ENCODE peak calls at places on chromosomes 4 and X, in six cellular contexts. One of them, this sample, is unnamed. For H3K4me1, the result is how much of the 10 kb centered on the place peaks cover.

GRCh38 chr4:180363817-180364216 is 1879.4 kb upstream of the TENM3 start:
- DNase-seq in HepG2: no peak
- DNase-seq in endodermal cell: no peak
- DNase-seq in neural progenitor cell: no peak
- DNase-seq in OCI-LY7: no peak
- DNase-seq in upper lobe of right lung: no peak
- DNase-seq in this sample: peak

GRCh38 chr4:48554606-48555005 is 64.6 kb downstream of the ZAR1 start:
- DNase-seq in HepG2: no peak
- DNase-seq in upper lobe of right lung: no peak
- DNase-seq in endodermal cell: no peak
- DNase-seq in OCI-LY7: no peak
- DNase-seq in neural progenitor cell: peak
- DNase-seq in this sample: no peak

GRCh38 chrX:128754130-128754529 is 701.9 kb upstream of the ACTRT1 start:
- DNase-seq in neural progenitor cell: no peak
- DNase-seq in upper lobe of right lung: no peak
- DNase-seq in OCI-LY7: no peak
- DNase-seq in HepG2: peak
- DNase-seq in endodermal cell: no peak
- DNase-seq in this sample: no peak

GRCh38 chrX:29233592-29234179 is 646.4 kb downstream of the IL1RAPL1 start:
- DNase-seq in endodermal cell: no peak
- DNase-seq in neural progenitor cell: no peak
- DNase-seq in upper lobe of right lung: no peak
- DNase-seq in HepG2: no peak
- DNase-seq in OCI-LY7: no peak
- DNase-seq in this sample: no peak

GRCh38 chr4:6633091-6633906 is 7.2 kb upstream of the MRFAP1 start:
- DNase-seq in endodermal cell: no peak
- DNase-seq in OCI-LY7: peak
- DNase-seq in neural progenitor cell: peak
- DNase-seq in upper lobe of right lung: no peak
- DNase-seq in HepG2: peak
- DNase-seq in this sample: peak

GRCh38 chr4:23921447-23921845 is 31.6 kb upstream of the PPARGC1A start:
- DNase-seq in neural progenitor cell: peak
- DNase-seq in HepG2: no peak
- DNase-seq in endodermal cell: no peak
- DNase-seq in upper lobe of right lung: no peak
- DNase-seq in OCI-LY7: no peak
- DNase-seq in this sample: no peak

GRCh38 chrX:49177873-49178480 is 6.3 kb downstream of the PLP2 start:
- DNase-seq in endodermal cell: no peak
- DNase-seq in neural progenitor cell: no peak
- DNase-seq in upper lobe of right lung: no peak
- DNase-seq in OCI-LY7: no peak
- DNase-seq in HepG2: no peak
- DNase-seq in this sample: no peak

GRCh38 chr4:140095694-140096482 is 58.1 kb downstream of the MAML3 start:
- DNase-seq in OCI-LY7: peak
- DNase-seq in neural progenitor cell: no peak
- DNase-seq in HepG2: no peak
- DNase-seq in upper lobe of right lung: no peak
- DNase-seq in endodermal cell: peak
- DNase-seq in this sample: peak

GRCh38 chr4:177266492-177266891 is 43.2 kb upstream of the NEIL3 start:
- DNase-seq in endodermal cell: no peak
- DNase-seq in upper lobe of right lung: no peak
- DNase-seq in OCI-LY7: no peak
- DNase-seq in neural progenitor cell: no peak
- DNase-seq in HepG2: no peak
- DNase-seq in this sample: no peak

GRCh38 chr4:83716874-83717273 is 181.0 kb downstream of the GPAT3 start:
- DNase-seq in OCI-LY7: no peak
- DNase-seq in endodermal cell: no peak
- DNase-seq in neural progenitor cell: no peak
- DNase-seq in HepG2: no peak
- DNase-seq in upper lobe of right lung: no peak
- DNase-seq in this sample: no peak

GRCh38 chrX:23861215-23861896 is 46.4 kb downstream of the APOO start:
- DNase-seq in OCI-LY7: no peak
- DNase-seq in neural progenitor cell: no peak
- DNase-seq in HepG2: no peak
- DNase-seq in endodermal cell: no peak
- DNase-seq in upper lobe of right lung: no peak
- DNase-seq in this sample: no peak

GRCh38 chr4:105147226-105148151 is 813 bp downstream of the TET2 start:
- DNase-seq in neural progenitor cell: peak
- DNase-seq in HepG2: peak
- DNase-seq in endodermal cell: peak
- DNase-seq in OCI-LY7: no peak
- DNase-seq in upper lobe of right lung: no peak
- DNase-seq in this sample: peak

GRCh38 chr4:11343536-11343935 is 85.2 kb downstream of the HS3ST1 start:
- DNase-seq in endodermal cell: peak
- DNase-seq in neural progenitor cell: no peak
- DNase-seq in HepG2: no peak
- DNase-seq in OCI-LY7: no peak
- DNase-seq in upper lobe of right lung: no peak
- DNase-seq in this sample: no peak

GRCh38 chr4:4761128-4761991 is 98.1 kb upstream of the MSX1 start:
- DNase-seq in neural progenitor cell: peak
- DNase-seq in OCI-LY7: peak
- DNase-seq in HepG2: peak
- DNase-seq in upper lobe of right lung: peak
- DNase-seq in endodermal cell: peak
- DNase-seq in this sample: peak

GRCh38 chrX:107629533-107629909 is 1.2 kb downstream of the PRPS1 start:
- DNase-seq in endodermal cell: peak
- DNase-seq in HepG2: peak
- DNase-seq in OCI-LY7: peak
- DNase-seq in neural progenitor cell: peak
- DNase-seq in upper lobe of right lung: no peak
- DNase-seq in this sample: peak

GRCh38 chr4:129342820-129343219 is 246.9 kb downstream of the C4orf33 start:
- DNase-seq in upper lobe of right lung: no peak
- DNase-seq in HepG2: peak
- DNase-seq in endodermal cell: no peak
- DNase-seq in neural progenitor cell: no peak
- DNase-seq in OCI-LY7: no peak
- DNase-seq in this sample: no peak

GRCh38 chr4:161829631-161830030 is 334.2 kb downstream of the FSTL5 start:
- DNase-seq in neural progenitor cell: no peak
- DNase-seq in HepG2: no peak
- DNase-seq in upper lobe of right lung: no peak
- DNase-seq in endodermal cell: no peak
- DNase-seq in OCI-LY7: no peak
- DNase-seq in this sample: no peak

GRCh38 chrX:42615161-42615563 is 162.8 kb downstream of the PPP1R2C start:
- DNase-seq in upper lobe of right lung: no peak
- DNase-seq in neural progenitor cell: peak
- DNase-seq in OCI-LY7: peak
- DNase-seq in endodermal cell: peak
- DNase-seq in HepG2: no peak
- DNase-seq in this sample: peak

GRCh38 chrX:125090046-125090445 is 229.6 kb upstream of the TEX13C start:
- DNase-seq in neural progenitor cell: no peak
- DNase-seq in OCI-LY7: no peak
- DNase-seq in HepG2: no peak
- DNase-seq in upper lobe of right lung: no peak
- DNase-seq in endodermal cell: no peak
- DNase-seq in this sample: no peak

GRCh38 chrX:136745215-136746173 is 35.2 kb downstream of the ARHGEF6 start:
- DNase-seq in OCI-LY7: no peak
- DNase-seq in HepG2: no peak
- DNase-seq in upper lobe of right lung: no peak
- DNase-seq in neural progenitor cell: no peak
- DNase-seq in endodermal cell: no peak
- DNase-seq in this sample: no peak

GRCh38 chr4:89216866-89217265 is 90.7 kb downstream of the GPRIN3 start:
- DNase-seq in neural progenitor cell: no peak
- DNase-seq in upper lobe of right lung: no peak
- DNase-seq in HepG2: no peak
- DNase-seq in OCI-LY7: no peak
- DNase-seq in endodermal cell: no peak
- DNase-seq in this sample: no peak

GRCh38 chr4:113024373-113024772 is 25.1 kb upstream of the ANK2 start:
- DNase-seq in upper lobe of right lung: no peak
- DNase-seq in neural progenitor cell: no peak
- DNase-seq in OCI-LY7: no peak
- DNase-seq in endodermal cell: no peak
- DNase-seq in HepG2: no peak
- DNase-seq in this sample: no peak

GRCh38 chr4:4719446-4719845 is 140.0 kb upstream of the MSX1 start:
- DNase-seq in endodermal cell: peak
- DNase-seq in OCI-LY7: no peak
- DNase-seq in HepG2: no peak
- DNase-seq in neural progenitor cell: no peak
- DNase-seq in upper lobe of right lung: no peak
- DNase-seq in this sample: no peak

DNA sequence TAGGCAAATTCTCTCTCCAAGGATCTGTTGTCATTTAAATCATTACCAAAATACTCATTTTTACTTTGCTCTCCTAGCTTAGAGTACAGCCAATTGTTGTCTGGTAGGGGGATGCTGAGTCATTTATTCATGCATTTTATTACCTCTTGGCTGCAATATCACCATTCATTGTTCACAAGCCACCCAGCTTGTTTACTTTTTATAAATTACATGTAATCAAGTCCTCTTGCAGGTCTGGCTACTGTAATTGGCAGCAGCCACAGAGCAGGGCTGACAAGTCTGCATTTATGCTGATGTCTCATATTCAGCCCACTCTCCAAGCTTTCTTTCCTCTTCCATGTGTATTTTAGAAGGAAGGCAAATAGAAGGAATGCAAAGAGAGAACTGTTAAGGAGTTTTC is 15.4 kb downstream of the GAB1 start:
- DNase-seq in OCI-LY7: no peak
- DNase-seq in upper lobe of right lung: no peak
- DNase-seq in HepG2: no peak
- DNase-seq in neural progenitor cell: no peak
- DNase-seq in endodermal cell: no peak
- DNase-seq in this sample: peak
- H3K4me1 ChIP-seq in OCI-LY7: half or more
- H3K4me1 ChIP-seq in upper lobe of right lung: half or more
- H3K4me1 ChIP-seq in HepG2: under half
- H3K4me1 ChIP-seq in neural progenitor cell: under half
- H3K4me1 ChIP-seq in endodermal cell: under half
- H3K4me1 ChIP-seq in this sample: under half

GRCh38 chrX:103584606-103585005 is 709 bp upstream of the TCEAL4 start:
- DNase-seq in HepG2: no peak
- DNase-seq in OCI-LY7: no peak
- DNase-seq in neural progenitor cell: peak
- DNase-seq in upper lobe of right lung: no peak
- DNase-seq in endodermal cell: no peak
- DNase-seq in this sample: peak

GRCh38 chrX:103585421-103586313 is at the start of gene TCEAL4:
- DNase-seq in OCI-LY7: peak
- DNase-seq in endodermal cell: peak
- DNase-seq in HepG2: no peak
- DNase-seq in neural progenitor cell: peak
- DNase-seq in upper lobe of right lung: peak
- DNase-seq in this sample: peak

GRCh38 chrX:103586659-103587058 is 1.3 kb downstream of the TCEAL4 start:
- DNase-seq in endodermal cell: no peak
- DNase-seq in HepG2: no peak
- DNase-seq in OCI-LY7: no peak
- DNase-seq in neural progenitor cell: no peak
- DNase-seq in upper lobe of right lung: no peak
- DNase-seq in this sample: no peak

DNA sequence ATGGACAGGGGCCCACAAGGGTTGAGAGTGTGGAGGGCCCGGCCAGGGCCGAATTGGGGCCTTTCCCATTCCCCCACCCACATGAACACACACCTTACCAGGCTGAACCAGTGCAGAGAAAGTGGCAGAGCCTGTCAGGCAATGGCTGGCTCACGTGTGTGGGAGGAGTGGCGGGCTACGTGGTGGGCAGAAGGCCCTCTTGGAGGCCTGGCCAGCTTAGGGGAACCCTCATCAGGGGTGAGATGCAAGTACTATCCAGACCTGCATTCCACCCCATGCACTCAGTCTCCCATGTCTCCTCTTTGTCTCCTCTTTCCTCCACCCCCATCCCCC is 965 bp downstream of the TCEAL4 start:
- DNase-seq in OCI-LY7: no peak
- DNase-seq in HepG2: no peak
- DNase-seq in upper lobe of right lung: peak
- DNase-seq in endodermal cell: peak
- DNase-seq in neural progenitor cell: no peak
- DNase-seq in this sample: peak
- H3K4me3 ChIP-seq in OCI-LY7: peak
- H3K4me3 ChIP-seq in HepG2: peak
- H3K4me3 ChIP-seq in upper lobe of right lung: peak
- H3K4me3 ChIP-seq in endodermal cell: peak
- H3K4me3 ChIP-seq in neural progenitor cell: peak
- H3K4me3 ChIP-seq in this sample: peak

DNA sequence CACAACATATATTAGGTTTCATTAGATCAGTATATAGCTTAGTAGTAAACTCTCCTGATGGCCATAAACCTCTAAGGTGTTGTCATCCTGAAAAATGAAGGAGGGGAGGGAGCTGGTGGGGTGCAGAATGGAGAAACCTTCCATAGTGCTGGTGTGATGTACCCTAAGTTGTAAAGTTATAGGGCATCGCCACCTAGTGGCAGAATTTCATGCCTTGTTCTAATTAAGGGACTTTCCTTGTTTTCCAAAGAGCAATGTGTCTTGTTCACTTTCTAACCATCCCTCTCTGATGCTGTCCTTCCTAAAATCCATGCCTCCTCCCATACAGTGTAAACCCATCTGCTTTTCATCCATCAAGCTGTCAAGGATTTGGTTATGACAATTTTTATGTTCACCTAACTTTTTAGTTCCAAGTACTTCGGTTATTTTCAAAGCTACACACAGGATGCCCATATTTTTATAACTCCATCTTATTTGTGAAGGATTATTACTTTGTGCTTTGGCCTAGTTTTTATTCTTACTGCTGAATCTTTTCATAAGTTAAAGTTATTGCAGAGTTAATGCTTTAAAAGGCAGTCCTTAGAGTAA is 4.5 kb downstream of the NBDY start:
- DNase-seq in endodermal cell: peak
- DNase-seq in upper lobe of right lung: no peak
- DNase-seq in OCI-LY7: peak
- DNase-seq in neural progenitor cell: peak
- DNase-seq in HepG2: peak
- DNase-seq in this sample: peak
- H3K4me1 ChIP-seq in endodermal cell: under half
- H3K4me1 ChIP-seq in upper lobe of right lung: under half
- H3K4me1 ChIP-seq in OCI-LY7: under half
- H3K4me1 ChIP-seq in neural progenitor cell: under half
- H3K4me1 ChIP-seq in HepG2: under half
- H3K4me1 ChIP-seq in this sample: under half

GRCh38 chr4:184617611-184618196 is 31.5 kb downstream of the CASP3 start:
- DNase-seq in endodermal cell: peak
- DNase-seq in OCI-LY7: no peak
- DNase-seq in upper lobe of right lung: no peak
- DNase-seq in neural progenitor cell: no peak
- DNase-seq in HepG2: no peak
- DNase-seq in this sample: peak
- H3K4me3 ChIP-seq in endodermal cell: peak
- H3K4me3 ChIP-seq in OCI-LY7: no peak
- H3K4me3 ChIP-seq in upper lobe of right lung: no peak
- H3K4me3 ChIP-seq in neural progenitor cell: no peak
- H3K4me3 ChIP-seq in HepG2: no peak
- H3K4me3 ChIP-seq in this sample: no peak